ENCODE peak calls at places on chromosomes 4 and X, in eight cellular contexts. One of them, this sample, is unnamed.

GRCh38 chr4:122007016-122007415 is 55.2 kb upstream of the TRPC3 start:
- DNase-seq in prostate gland: no peak
- DNase-seq in testis: no peak
- DNase-seq in uterus: no peak
- DNase-seq in ovary: no peak
- DNase-seq in esophagus squamous epithelium: no peak
- DNase-seq in IMR-90: peak; percentile 63
- DNase-seq in suprapubic skin: no peak
- DNase-seq in this sample: no peak

GRCh38 chrX:1464282-1465131 is 11.8 kb upstream of the ASMTL start:
- DNase-seq in ovary: no peak
- DNase-seq in testis: peak; percentile 11
- DNase-seq in suprapubic skin: no peak
- DNase-seq in prostate gland: no peak
- DNase-seq in esophagus squamous epithelium: no peak
- DNase-seq in uterus: no peak
- DNase-seq in IMR-90: no peak
- DNase-seq in this sample: no peak

GRCh38 chr4:85543832-85544231 is 68.9 kb downstream of the ARHGAP24 start:
- DNase-seq in esophagus squamous epithelium: no peak
- DNase-seq in ovary: no peak
- DNase-seq in prostate gland: no peak
- DNase-seq in suprapubic skin: no peak
- DNase-seq in IMR-90: peak; percentile 1
- DNase-seq in testis: no peak
- DNase-seq in uterus: no peak
- DNase-seq in this sample: no peak

GRCh38 chr4:40183615-40184411 is 13.0 kb upstream of the RHOH start:
- DNase-seq in IMR-90: no peak
- DNase-seq in esophagus squamous epithelium: no peak
- DNase-seq in suprapubic skin: no peak
- DNase-seq in testis: no peak
- DNase-seq in prostate gland: no peak
- DNase-seq in ovary: no peak
- DNase-seq in uterus: no peak
- DNase-seq in this sample: no peak

GRCh38 chr4:182978152-182978827 is 61.1 kb upstream of the DCTD start:
- DNase-seq in prostate gland: no peak
- DNase-seq in uterus: no peak
- DNase-seq in testis: no peak
- DNase-seq in ovary: no peak
- DNase-seq in suprapubic skin: no peak
- DNase-seq in IMR-90: peak; percentile 62
- DNase-seq in esophagus squamous epithelium: no peak
- DNase-seq in this sample: no peak

GRCh38 chr4:66489370-66489769 is 819.1 kb upstream of the EPHA5 start:
- DNase-seq in testis: no peak
- DNase-seq in uterus: no peak
- DNase-seq in prostate gland: no peak
- DNase-seq in ovary: no peak
- DNase-seq in IMR-90: no peak
- DNase-seq in esophagus squamous epithelium: no peak
- DNase-seq in suprapubic skin: no peak
- DNase-seq in this sample: no peak

GRCh38 chr4:138140879-138141278 is 101.3 kb downstream of the SLC7A11 start:
- DNase-seq in testis: no peak
- DNase-seq in IMR-90: no peak
- DNase-seq in uterus: no peak
- DNase-seq in suprapubic skin: no peak
- DNase-seq in esophagus squamous epithelium: no peak
- DNase-seq in ovary: no peak
- DNase-seq in prostate gland: no peak
- DNase-seq in this sample: no peak

GRCh38 chrX:20066968-20067708 is 49.6 kb downstream of the MAP7D2 start:
- DNase-seq in uterus: no peak
- DNase-seq in ovary: no peak
- DNase-seq in esophagus squamous epithelium: no peak
- DNase-seq in prostate gland: peak; percentile 30
- DNase-seq in testis: peak; percentile 13
- DNase-seq in suprapubic skin: no peak
- DNase-seq in IMR-90: peak; percentile 70
- DNase-seq in this sample: no peak

GRCh38 chr4:66852843-66853242 is 692.5 kb downstream of the CENPC start:
- DNase-seq in uterus: no peak
- DNase-seq in esophagus squamous epithelium: no peak
- DNase-seq in IMR-90: no peak
- DNase-seq in prostate gland: no peak
- DNase-seq in suprapubic skin: no peak
- DNase-seq in testis: no peak
- DNase-seq in ovary: no peak
- DNase-seq in this sample: no peak

GRCh38 chr4:113446019-113446418 is 315.5 kb downstream of the CAMK2D start:
- DNase-seq in IMR-90: peak; percentile 92
- DNase-seq in ovary: no peak
- DNase-seq in suprapubic skin: no peak
- DNase-seq in prostate gland: no peak
- DNase-seq in uterus: no peak
- DNase-seq in testis: no peak
- DNase-seq in esophagus squamous epithelium: no peak
- DNase-seq in this sample: no peak

GRCh38 chrX:1657367-1658082 is 42.7 kb downstream of the ASMT start:
- DNase-seq in suprapubic skin: no peak
- DNase-seq in ovary: no peak
- DNase-seq in IMR-90: no peak
- DNase-seq in prostate gland: no peak
- DNase-seq in esophagus squamous epithelium: no peak
- DNase-seq in uterus: peak; percentile 23
- DNase-seq in testis: peak; percentile 22
- DNase-seq in this sample: peak; percentile 70

GRCh38 chrX:17738002-17738713 is 865 bp downstream of the SCML1 start:
- DNase-seq in uterus: peak; percentile 40
- DNase-seq in ovary: peak; percentile 43
- DNase-seq in testis: peak; percentile 57
- DNase-seq in suprapubic skin: no peak
- DNase-seq in prostate gland: peak; percentile 25
- DNase-seq in esophagus squamous epithelium: no peak
- DNase-seq in IMR-90: peak; percentile 24
- DNase-seq in this sample: peak; percentile 16

GRCh38 chrX:37781808-37782207 is 1.9 kb downstream of the CYBB start:
- DNase-seq in IMR-90: no peak
- DNase-seq in prostate gland: no peak
- DNase-seq in uterus: no peak
- DNase-seq in esophagus squamous epithelium: no peak
- DNase-seq in testis: no peak
- DNase-seq in suprapubic skin: no peak
- DNase-seq in ovary: no peak
- DNase-seq in this sample: no peak

GRCh38 chrX:37783284-37783683 is 3.4 kb downstream of the CYBB start:
- DNase-seq in ovary: no peak
- DNase-seq in esophagus squamous epithelium: no peak
- DNase-seq in IMR-90: no peak
- DNase-seq in suprapubic skin: no peak
- DNase-seq in uterus: no peak
- DNase-seq in prostate gland: no peak
- DNase-seq in testis: no peak
- DNase-seq in this sample: no peak

GRCh38 chrX:37776283-37776986 is 3.4 kb upstream of the CYBB start:
- DNase-seq in IMR-90: no peak
- DNase-seq in testis: no peak
- DNase-seq in uterus: no peak
- DNase-seq in prostate gland: no peak
- DNase-seq in esophagus squamous epithelium: no peak
- DNase-seq in suprapubic skin: no peak
- DNase-seq in ovary: no peak
- DNase-seq in this sample: no peak

GRCh38 chrX:37776987-37777325 is 2.9 kb upstream of the CYBB start:
- DNase-seq in IMR-90: no peak
- DNase-seq in ovary: no peak
- DNase-seq in suprapubic skin: no peak
- DNase-seq in prostate gland: no peak
- DNase-seq in testis: no peak
- DNase-seq in uterus: no peak
- DNase-seq in esophagus squamous epithelium: no peak
- DNase-seq in this sample: no peak

GRCh38 chrX:37779857-37780256 is at the start of gene CYBB:
- DNase-seq in IMR-90: no peak
- DNase-seq in esophagus squamous epithelium: no peak
- DNase-seq in prostate gland: no peak
- DNase-seq in uterus: no peak
- DNase-seq in testis: no peak
- DNase-seq in ovary: no peak
- DNase-seq in suprapubic skin: no peak
- DNase-seq in this sample: peak; percentile 58
- TF ChIP-seq POLR2A in IMR-90: no peak
- TF ChIP-seq POLR2A in esophagus squamous epithelium: no peak
- TF ChIP-seq POLR2A in prostate gland: no peak
- TF ChIP-seq POLR2A in uterus: no peak
- TF ChIP-seq POLR2A in testis: no peak
- TF ChIP-seq POLR2A in ovary: no peak
- TF ChIP-seq POLR2A in suprapubic skin: no peak
- TF ChIP-seq POLR2A in this sample: no peak

DNA sequence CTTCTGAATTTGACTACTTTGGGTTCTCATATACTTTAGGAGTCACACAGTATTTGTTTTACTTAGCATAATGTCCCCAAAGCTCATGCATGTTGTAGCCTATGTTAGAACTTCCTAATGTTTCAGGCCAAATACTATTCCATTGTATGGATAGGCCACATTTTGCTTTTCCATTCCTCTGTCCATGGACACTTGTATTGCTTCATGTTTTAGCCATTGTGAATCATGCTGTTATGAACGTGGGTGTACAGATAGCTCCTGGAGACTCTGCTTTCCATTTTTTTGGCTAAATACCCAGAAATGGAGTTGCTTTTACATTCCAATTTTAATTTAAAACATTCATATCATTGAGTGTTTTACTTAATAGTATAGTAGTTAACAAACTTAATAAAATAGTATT is 54.5 kb downstream of the HTT start:
- DNase-seq in IMR-90: peak; percentile 65
- DNase-seq in suprapubic skin: no peak
- DNase-seq in prostate gland: no peak
- DNase-seq in ovary: no peak
- DNase-seq in testis: no peak
- DNase-seq in esophagus squamous epithelium: no peak
- DNase-seq in uterus: no peak
- DNase-seq in this sample: no peak
- H3K36me3 ChIP-seq in IMR-90: peaks cover 38% of the 10 kb centered on the region
- H3K36me3 ChIP-seq in suprapubic skin: peaks cover 87% of the 10 kb centered on the region
- H3K36me3 ChIP-seq in prostate gland: peaks cover 8% of the 10 kb centered on the region
- H3K36me3 ChIP-seq in ovary: no peaks in the 10 kb centered on the region
- H3K36me3 ChIP-seq in testis: no peaks in the 10 kb centered on the region
- H3K36me3 ChIP-seq in esophagus squamous epithelium: peaks cover 9% of the 10 kb centered on the region
- H3K36me3 ChIP-seq in uterus: no peaks in the 10 kb centered on the region
- H3K36me3 ChIP-seq in this sample: no peaks in the 10 kb centered on the region

DNA sequence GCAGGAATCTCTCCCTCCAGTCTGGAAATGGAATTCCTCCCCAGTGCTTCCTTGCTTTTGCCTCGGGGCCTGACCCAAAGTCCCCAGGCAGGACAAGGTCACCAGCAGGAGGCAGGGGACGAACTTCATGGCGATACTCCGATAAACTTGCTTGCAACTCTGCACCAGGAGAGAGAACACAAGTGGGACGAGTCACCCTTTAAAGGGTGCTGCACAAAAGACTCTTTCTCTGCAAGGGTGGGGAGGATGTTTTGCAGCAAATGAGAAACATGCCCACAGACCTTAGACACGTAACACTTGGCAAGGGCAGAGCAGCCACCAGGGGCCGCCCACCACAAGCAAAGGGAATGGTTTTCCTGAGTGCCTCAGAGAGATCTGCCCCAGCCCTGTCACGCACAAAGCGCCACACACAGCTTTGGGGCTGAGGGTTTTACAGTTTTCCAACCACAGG is at the start of gene FGFBP2:
- DNase-seq in ovary: no peak
- DNase-seq in suprapubic skin: no peak
- DNase-seq in prostate gland: peak; percentile 14
- DNase-seq in IMR-90: peak; percentile 44
- DNase-seq in testis: peak; percentile 80
- DNase-seq in uterus: no peak
- DNase-seq in esophagus squamous epithelium: no peak
- DNase-seq in this sample: peak; percentile 35
- H3K4me1 ChIP-seq in ovary: no peaks in the 10 kb centered on the region
- H3K4me1 ChIP-seq in suprapubic skin: peaks cover 9% of the 10 kb centered on the region
- H3K4me1 ChIP-seq in prostate gland: no peaks in the 10 kb centered on the region
- H3K4me1 ChIP-seq in IMR-90: no peaks in the 10 kb centered on the region
- H3K4me1 ChIP-seq in testis: peaks cover 4% of the 10 kb centered on the region
- H3K4me1 ChIP-seq in uterus: no peaks in the 10 kb centered on the region
- H3K4me1 ChIP-seq in esophagus squamous epithelium: no peaks in the 10 kb centered on the region
- H3K4me1 ChIP-seq in this sample: no peaks in the 10 kb centered on the region

GRCh38 chr4:103201724-103202123 is 3.6 kb upstream of the CENPE start:
- DNase-seq in prostate gland: no peak
- DNase-seq in IMR-90: no peak
- DNase-seq in esophagus squamous epithelium: no peak
- DNase-seq in suprapubic skin: no peak
- DNase-seq in uterus: no peak
- DNase-seq in ovary: no peak
- DNase-seq in testis: no peak
- DNase-seq in this sample: no peak

GRCh38 chr4:103201254-103201653 is 3.1 kb upstream of the CENPE start:
- DNase-seq in esophagus squamous epithelium: no peak
- DNase-seq in testis: no peak
- DNase-seq in suprapubic skin: no peak
- DNase-seq in prostate gland: no peak
- DNase-seq in IMR-90: no peak
- DNase-seq in uterus: no peak
- DNase-seq in ovary: no peak
- DNase-seq in this sample: no peak

GRCh38 chr4:103199009-103199408 is 866 bp upstream of the CENPE start:
- DNase-seq in uterus: no peak
- DNase-seq in esophagus squamous epithelium: no peak
- DNase-seq in IMR-90: no peak
- DNase-seq in suprapubic skin: no peak
- DNase-seq in prostate gland: no peak
- DNase-seq in ovary: no peak
- DNase-seq in testis: no peak
- DNase-seq in this sample: no peak

GRCh38 chr4:103197765-103198110 is 405 bp downstream of the CENPE start:
- DNase-seq in IMR-90: no peak
- DNase-seq in esophagus squamous epithelium: no peak
- DNase-seq in prostate gland: no peak
- DNase-seq in testis: no peak
- DNase-seq in ovary: no peak
- DNase-seq in uterus: no peak
- DNase-seq in suprapubic skin: no peak
- DNase-seq in this sample: no peak

DNA sequence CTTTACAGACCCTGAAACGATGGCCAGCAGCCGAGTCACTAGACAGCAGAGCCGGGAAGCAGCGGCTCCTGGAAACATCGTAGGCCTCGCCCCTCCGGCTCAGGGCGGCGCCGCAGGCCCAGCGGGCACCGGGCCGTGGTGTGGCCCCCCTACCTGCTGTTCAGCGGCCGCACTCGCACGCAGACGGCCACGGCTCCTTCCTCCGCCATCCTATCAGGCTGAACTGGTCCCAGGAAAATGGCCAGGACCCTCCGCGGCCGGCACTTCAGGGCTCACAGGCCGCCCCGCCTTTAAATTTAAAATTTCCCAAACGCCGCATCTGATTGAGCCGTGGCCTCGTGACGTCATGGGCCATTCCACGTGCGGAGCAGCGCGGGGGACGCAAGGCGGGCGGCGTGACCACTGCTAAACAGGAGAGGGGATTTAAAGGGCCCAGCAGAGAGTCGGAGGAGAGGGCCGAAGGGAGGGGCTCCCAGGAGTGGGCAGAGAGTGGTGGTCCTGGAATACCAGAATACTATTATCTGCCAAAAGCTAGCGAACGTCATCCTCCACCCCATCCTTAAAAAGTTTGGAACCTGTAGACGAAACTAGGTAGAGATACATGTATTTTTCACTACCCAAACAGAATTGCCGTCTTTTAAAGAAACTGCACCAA is at the start of gene CENPE:
- DNase-seq in prostate gland: peak; percentile 74
- DNase-seq in uterus: peak; percentile 81
- DNase-seq in suprapubic skin: peak; percentile 88
- DNase-seq in ovary: peak; percentile 86
- DNase-seq in testis: peak; percentile 94
- DNase-seq in IMR-90: peak; percentile 82
- DNase-seq in esophagus squamous epithelium: peak; percentile 27
- DNase-seq in this sample: peak; percentile 83
- TF ChIP-seq POLR2A in prostate gland: peak; percentile 44
- TF ChIP-seq POLR2A in uterus: no peak
- TF ChIP-seq POLR2A in suprapubic skin: no peak
- TF ChIP-seq POLR2A in ovary: no peak
- TF ChIP-seq POLR2A in testis: no peak
- TF ChIP-seq POLR2A in IMR-90: no peak
- TF ChIP-seq POLR2A in esophagus squamous epithelium: no peak
- TF ChIP-seq POLR2A in this sample: no peak